ENCODE peak calls at places on chromosome 13, in four cellular contexts. W is IMR-90, U is H9, N is H1. I is an unnamed sample.

GRCh38 chr13:45132384-45133064 is 12.2 kb downstream of the GTF2F2 start:
- DNase-seq in W (no peak), U (no peak), N (no peak), I (no peak)

GRCh38 chr13:81442904-81443303 is 1102.0 kb upstream of the SPRY2 start:
- DNase-seq in W (no peak), U (no peak), N (no peak), I (no peak)

GRCh38 chr13:39737047-39737446 is 81.6 kb downstream of the COG6 start:
- DNase-seq in W (no peak), U (no peak), N (no peak), I (no peak)

GRCh38 chr13:113148940-113149503 is 9.4 kb upstream of the PROZ start:
- DNase-seq in W (no peak), U (peak), N (peak), I (no peak)

GRCh38 chr13:21813110-21813509 is 142.2 kb downstream of the FGF9 start:
- DNase-seq in W (no peak), U (no peak), N (no peak), I (no peak)

GRCh38 chr13:106518535-106518934 is 16.9 kb downstream of the EFNB2 start:
- DNase-seq in W (no peak), U (no peak), N (no peak), I (no peak)

GRCh38 chr13:39415003-39415402 is 188.0 kb downstream of the LHFPL6 start:
- DNase-seq in W (no peak), U (no peak), N (no peak), I (no peak)

GRCh38 chr13:28553971-28554370 is 59.0 kb upstream of the FLT1 start:
- DNase-seq in W (no peak), U (no peak), N (no peak), I (no peak)

GRCh38 chr13:109647046-109647445 is 139.3 kb downstream of the IRS2 start:
- DNase-seq in W (no peak), U (no peak), N (no peak), I (no peak)

GRCh38 chr13:73657821-73658540 is 476.2 kb downstream of the KLF12 start:
- DNase-seq in W (no peak), U (no peak), N (no peak), I (peak)

GRCh38 chr13:113020323-113021080 is 51.5 kb downstream of the MCF2L start:
- DNase-seq in W (no peak), U (no peak), N (no peak), I (no peak)

DNA sequence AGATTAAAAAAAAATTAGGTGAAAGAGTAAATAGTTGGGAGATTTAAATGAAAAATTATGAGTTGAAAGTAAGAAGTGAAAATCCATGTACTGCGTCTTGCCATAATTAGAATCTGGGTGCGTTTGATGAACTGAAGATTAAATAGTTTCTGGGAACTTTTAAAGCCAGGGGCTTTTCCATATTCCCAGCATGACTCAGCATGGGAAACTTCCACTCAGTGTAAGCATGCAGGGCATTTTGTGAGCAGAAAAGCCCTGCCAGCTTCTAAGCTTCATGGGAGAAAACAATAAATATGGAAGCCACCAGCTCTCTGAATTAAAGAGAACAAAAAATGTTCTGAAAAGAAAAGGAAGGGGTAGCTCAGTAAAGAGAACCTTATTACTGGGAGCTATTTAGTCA is 62.0 kb upstream of the EDNRB start:
- DNase-seq in W (peak), U (no peak), N (no peak), I (peak)
- H4K5ac ChIP-seq in W (no peak), U (no peak), N (no peak), I (no peak)

GRCh38 chr13:30809787-30810186 is 74.4 kb downstream of the ALOX5AP start:
- DNase-seq in W (no peak), U (no peak), N (no peak), I (no peak)
- H3K27ac ChIP-seq in W (no peak), U (no peak), N (no peak), I (no peak)

GRCh38 chr13:75554981-75555380 is 5.4 kb downstream of the UCHL3 start:
- DNase-seq in W (peak), U (no peak), N (no peak), I (no peak)
- H3K56ac ChIP-seq in W (no peak), U (no peak), N (no peak), I (no peak)

DNA sequence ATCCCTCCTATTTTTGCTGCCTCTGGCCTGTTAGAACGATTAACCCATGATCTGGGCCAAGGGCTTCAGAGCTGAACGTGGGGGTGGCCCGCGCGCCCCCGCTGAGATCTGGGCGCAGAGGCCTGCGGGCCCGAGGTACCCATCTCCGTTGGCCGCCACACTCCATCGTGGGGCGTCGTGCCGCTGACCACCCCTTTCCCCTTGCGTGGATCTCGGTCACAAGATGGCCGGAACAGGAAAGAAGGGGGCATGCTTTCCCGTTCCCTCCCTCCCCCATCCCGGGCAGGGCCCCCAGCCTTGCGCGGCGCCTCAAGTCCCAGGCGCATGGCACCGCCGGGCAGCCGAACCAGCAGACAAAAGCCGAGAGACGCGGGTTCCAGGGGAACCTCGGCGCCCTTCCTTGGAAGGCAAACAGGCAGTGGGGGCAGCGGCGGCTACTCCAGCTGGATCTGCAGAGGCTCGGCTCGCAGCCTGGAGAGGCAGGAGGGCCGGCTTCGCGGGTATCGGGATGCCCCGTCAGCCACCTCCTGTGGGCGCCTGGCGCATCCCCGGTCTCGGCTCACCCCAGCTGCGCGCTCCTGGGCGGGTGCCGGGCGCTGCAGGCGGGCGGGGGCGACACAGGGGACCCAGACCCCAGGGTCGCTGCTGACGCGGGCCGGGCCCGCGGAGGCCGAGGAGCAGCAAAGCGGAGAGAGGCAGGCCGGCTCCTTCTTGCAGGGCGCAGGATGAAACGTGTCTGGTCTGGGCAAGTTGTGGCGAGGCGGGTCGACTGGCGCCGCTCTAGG is 500 bp downstream of the DZIP1 start:
- DNase-seq in W (peak), U (peak), N (peak), I (peak)
- H4K5ac ChIP-seq in W (no peak), U (no peak), N (peak), I (no peak)

DNA sequence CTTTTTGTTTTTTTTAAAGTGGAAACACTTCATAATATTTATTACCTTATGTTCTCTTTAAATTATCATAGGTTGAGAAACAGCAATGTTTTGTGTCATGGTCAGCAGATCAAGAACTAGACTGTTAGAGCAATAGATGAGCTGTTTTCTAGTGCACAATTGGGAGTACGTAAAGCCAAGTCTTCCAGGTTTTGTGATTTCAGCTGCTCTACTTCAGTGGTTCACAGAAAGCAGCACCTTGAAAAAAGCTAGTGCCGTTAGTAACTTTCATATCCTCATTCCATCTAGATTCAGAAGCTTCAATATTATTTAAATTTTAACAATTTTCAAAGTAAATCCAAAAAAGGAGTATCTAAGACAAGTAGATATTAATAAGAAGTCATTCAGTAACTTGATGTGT is 1.9 kb downstream of the GPR18 start:
- DNase-seq in W (no peak), U (no peak), N (no peak), I (no peak)
- H3K27ac ChIP-seq in W (no peak), U (no peak), N (no peak), I (no peak)

GRCh38 chr13:67509039-67509438 is 278.9 kb upstream of the PCDH9 start:
- DNase-seq in W (no peak), U (peak), N (no peak), I (peak)

GRCh38 chr13:67506407-67506806 is 276.3 kb upstream of the PCDH9 start:
- DNase-seq in W (no peak), U (no peak), N (no peak), I (no peak)
- H3K56ac ChIP-seq in W (no peak), U (no peak), N (no peak), I (no peak)

GRCh38 chr13:82477436-82477835 is 1404.8 kb downstream of the SLITRK1 start:
- DNase-seq in W (no peak), U (no peak), N (no peak), I (peak)
- H4K5ac ChIP-seq in W (no peak), U (no peak), N (no peak), I (no peak)

GRCh38 chr13:93727301-93728141 is 500.9 kb downstream of the GPC6 start:
- DNase-seq in W (peak), U (no peak), N (no peak), I (peak)

GRCh38 chr13:93729383-93729782 is 502.8 kb downstream of the GPC6 start:
- DNase-seq in W (no peak), U (no peak), N (no peak), I (no peak)

GRCh38 chr13:93726173-93727019 is 499.8 kb downstream of the GPC6 start:
- DNase-seq in W (no peak), U (no peak), N (no peak), I (peak)

GRCh38 chr13:93736111-93736510 is 509.5 kb downstream of the GPC6 start:
- DNase-seq in W (peak), U (no peak), N (no peak), I (no peak)

DNA sequence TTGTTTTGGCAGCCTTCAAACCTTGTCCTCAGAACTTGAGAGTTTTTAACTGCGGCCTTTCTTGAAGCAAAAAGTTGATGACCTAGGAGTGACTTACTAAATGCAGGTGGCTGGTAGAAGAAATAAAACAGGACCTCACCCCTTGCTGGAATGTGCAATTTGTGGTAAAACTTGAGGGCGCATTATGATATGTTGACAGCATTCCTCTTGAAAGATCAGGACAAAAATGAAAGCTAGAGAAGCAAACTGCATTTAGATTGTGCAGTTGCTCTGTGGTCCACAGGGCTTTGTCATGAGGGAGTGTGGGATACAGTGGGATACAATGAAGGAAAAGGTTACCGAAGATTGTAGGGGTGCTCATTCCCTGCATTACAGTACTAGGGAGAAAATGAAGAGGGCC is 504.2 kb downstream of the GPC6 start:
- DNase-seq in W (peak), U (no peak), N (no peak), I (no peak)
- H3K27ac ChIP-seq in W (no peak), U (no peak), N (no peak), I (no peak)

GRCh38 chr13:35796627-35797026 is 320.1 kb upstream of the MAB21L1 start:
- DNase-seq in W (no peak), U (no peak), N (no peak), I (no peak)
- H3K56ac ChIP-seq in W (no peak), U (no peak), N (no peak), I (no peak)

I was measured in mesendoderm.